ENCODE peak calls at places on chromosomes 6 and 20, in four cellular contexts. H is PC-3, K is adrenal gland, S is colonic mucosa. Q is an unnamed sample. For H3K4me1 and H3K9me3, the result is how much of the 10 kb centered on the place peaks cover.

GRCh38 chr6:140858381-140858971 is 1274.2 kb upstream of the GJE1 start:
- DNase-seq in S (no peak), K (no peak), H (peak), Q (no peak)

GRCh38 chr6:37517411-37517812 is 17.7 kb upstream of the CCDC167 start:
- DNase-seq in H (no peak), S (peak), K (no peak), Q (peak)

GRCh38 chr6:127515234-127515793 is 3.8 kb downstream of the MTCL3 start:
- DNase-seq in H (no peak), S (no peak), K (no peak), Q (no peak)

GRCh38 chr20:51565298-51565697 is 22.8 kb upstream of the NFATC2 start:
- DNase-seq in H (no peak), K (no peak), S (no peak), Q (no peak)

GRCh38 chr20:43778375-43778774 is 51.6 kb upstream of the GTSF1L start:
- DNase-seq in H (no peak), S (no peak), K (no peak), Q (no peak)

GRCh38 chr6:139549561-139550070 is 175.2 kb upstream of the CITED2 start:
- DNase-seq in K (no peak), S (no peak), H (peak), Q (no peak)

GRCh38 chr6:52555531-52556228 is 21.2 kb downstream of the TRAM2 start:
- DNase-seq in K (no peak), S (no peak), H (no peak), Q (no peak)

GRCh38 chr20:56630506-56631317 is 1.6 kb downstream of the TFAP2C start:
- DNase-seq in S (peak), H (peak), K (no peak), Q (no peak)

GRCh38 chr6:51398793-51399192 is 580.1 kb downstream of the TFAP2B start:
- DNase-seq in H (peak), S (no peak), K (no peak), Q (no peak)

GRCh38 chr20:53609501-53610445 is 16.1 kb upstream of the ZNF217 start:
- DNase-seq in S (peak), K (no peak), H (peak), Q (peak)

GRCh38 chr6:122393339-122393896 is 6.0 kb upstream of the HSF2 start:
- DNase-seq in H (no peak), S (no peak), K (no peak), Q (no peak)

GRCh38 chr6:156167289-156168076 is 609.7 kb upstream of the ARID1B start:
- DNase-seq in K (peak), S (no peak), H (no peak), Q (no peak)

GRCh38 chr20:7124120-7124519 is 356.6 kb downstream of the BMP2 start:
- DNase-seq in S (no peak), H (no peak), K (no peak), Q (no peak)

GRCh38 chr6:147381734-147382133 is 126.8 kb upstream of the SAMD5 start:
- DNase-seq in H (no peak), K (no peak), S (no peak), Q (no peak)

GRCh38 chr6:139436521-139437348 is 62.3 kb upstream of the CITED2 start:
- DNase-seq in S (no peak), K (no peak), H (peak), Q (no peak)

GRCh38 chr20:24799971-24800580 is 149.0 kb upstream of the CST7 start:
- DNase-seq in S (no peak), H (no peak), K (no peak), Q (no peak)

GRCh38 chr6:32529697-32530429 is at the start of gene HLA-DRB5:
- DNase-seq in H (no peak), S (no peak), K (peak), Q (peak)

DNA sequence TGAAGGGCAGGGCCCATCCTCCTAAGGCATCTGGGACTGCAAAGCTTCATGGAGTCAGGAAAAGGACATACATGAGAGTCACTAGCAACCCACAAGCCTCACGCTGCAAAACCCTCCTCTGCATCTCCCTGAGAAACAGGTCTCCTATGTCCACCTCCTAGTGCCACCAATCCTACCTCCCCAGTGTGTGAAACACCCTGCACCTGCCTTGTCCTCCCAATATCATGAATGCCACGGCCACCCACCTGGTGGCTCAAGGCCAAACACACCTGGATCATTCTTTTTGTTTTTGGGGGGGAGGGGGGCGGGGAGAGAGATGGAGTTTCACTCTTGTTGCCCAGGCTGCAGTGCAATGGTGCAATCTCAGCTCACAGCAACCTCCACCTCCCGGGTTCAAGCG is 90.5 kb downstream of the ZMYND8 start:
- DNase-seq in S (no peak), K (no peak), H (no peak), Q (no peak)
- H3K4me1 ChIP-seq in S (under half), K (under half), H (under half), Q (under half)

GRCh38 chr6:118935331-118935668 is 341 bp upstream of the MCM9 start:
- DNase-seq in S (no peak), K (no peak), H (no peak), Q (no peak)
- H3K27ac ChIP-seq in S (peak), K (peak), H (no peak), Q (no peak)

DNA sequence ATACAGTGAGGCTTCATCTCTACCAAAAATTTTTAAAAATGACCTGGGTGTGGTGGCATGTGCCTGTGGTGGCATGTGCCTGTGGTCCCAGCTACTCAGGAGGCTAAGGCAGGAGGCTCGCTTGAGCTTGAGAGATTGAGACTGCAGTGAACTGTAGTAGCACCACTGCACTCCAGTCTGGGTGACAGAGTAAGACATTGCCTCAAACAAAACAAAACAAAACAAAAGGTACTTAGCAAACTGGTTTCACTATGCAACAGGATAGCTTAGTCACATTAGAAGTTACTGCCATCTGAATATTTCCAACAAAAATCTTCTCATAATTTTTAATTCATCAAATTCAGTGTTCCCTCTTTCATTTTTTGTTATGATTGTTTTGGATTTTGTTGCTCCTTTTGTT is 137.9 kb downstream of the QRSL1 start:
- DNase-seq in K (no peak), H (no peak), S (no peak), Q (no peak)
- H3K9me3 ChIP-seq in K (under half), H (under half), S (under half), Q (under half)

GRCh38 chr6:159984268-159984786 is 15.4 kb downstream of the IGF2R start:
- DNase-seq in H (peak), S (no peak), K (peak), Q (no peak)

GRCh38 chr6:159981591-159982245 is 12.8 kb downstream of the IGF2R start:
- DNase-seq in S (no peak), H (no peak), K (peak), Q (peak)

GRCh38 chr6:159982726-159983506 is 14.0 kb downstream of the IGF2R start:
- DNase-seq in H (no peak), K (no peak), S (no peak), Q (no peak)

GRCh38 chr6:159985296-159985940 is 16.5 kb downstream of the IGF2R start:
- DNase-seq in H (no peak), K (no peak), S (no peak), Q (no peak)

GRCh38 chr6:159983641-159984080 is 14.8 kb downstream of the IGF2R start:
- DNase-seq in K (no peak), S (no peak), H (no peak), Q (no peak)
- H3K4me1 ChIP-seq in K (under half), S (under half), H (under half), Q (under half)

DNA sequence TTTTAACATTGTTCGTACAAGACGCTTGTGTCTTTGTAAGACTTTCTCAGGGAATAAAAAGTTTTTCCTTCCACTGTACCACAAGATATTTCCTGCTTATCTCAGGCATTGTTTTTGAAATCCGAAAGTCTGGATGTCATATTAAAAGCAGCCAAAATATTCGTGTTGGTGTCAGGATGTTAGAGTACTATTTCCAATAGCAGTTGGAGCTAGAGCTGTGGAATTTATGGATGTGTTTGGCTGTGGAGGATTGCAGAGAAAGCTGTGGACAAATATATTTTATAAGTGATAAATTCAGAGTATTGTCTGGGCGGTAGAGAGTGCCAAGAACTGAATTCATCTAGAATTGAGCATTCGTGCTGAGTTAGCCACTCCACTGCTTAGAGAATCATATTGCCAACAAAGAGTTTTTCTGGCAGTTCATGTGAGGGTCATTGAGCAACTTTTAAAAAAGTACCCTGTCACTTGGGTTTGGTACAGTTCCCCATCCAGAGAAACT is 57.7 kb downstream of the ZDHHC14 start:
- DNase-seq in H (no peak), S (no peak), K (no peak), Q (no peak)
- H3K27ac ChIP-seq in H (no peak), S (no peak), K (no peak), Q (no peak)

DNA sequence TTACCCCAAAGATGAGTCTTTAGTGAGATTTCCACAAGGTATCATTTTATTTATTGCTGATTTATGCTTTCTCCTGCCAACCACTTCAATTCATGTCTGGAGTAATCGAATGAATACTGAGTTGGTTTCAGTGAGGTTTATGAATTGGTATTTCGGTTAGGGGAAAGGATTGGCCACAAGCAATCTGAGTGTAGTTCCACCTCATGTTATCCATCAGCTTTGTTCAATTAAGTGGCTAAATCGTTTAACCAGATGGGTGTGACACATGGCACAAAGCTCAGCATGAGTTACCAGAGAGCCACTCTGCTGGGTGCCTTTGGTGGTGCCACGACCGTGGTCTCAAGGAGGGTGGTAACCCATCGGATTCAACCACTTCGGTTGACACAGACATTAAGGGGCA is 148.2 kb downstream of the FNDC1 start:
- DNase-seq in S (no peak), H (no peak), K (no peak), Q (no peak)
- H3K9me3 ChIP-seq in S (under half), H (under half), K (under half), Q (under half)